ENCODE peak calls at places on chromosome 10, in five cellular contexts. S, U, N, X and O are unnamed samples.
A peak's percentile ranks its signal among the peaks of the same experiment; 100 is the strongest.

GRCh38 chr10:71218046-71218832 is 5.9 kb downstream of the UNC5B start:
- DNase-seq in S (no peak), U (no peak), N (peak; percentile 70), X (peak; percentile 60), O (no peak)

GRCh38 chr10:47073967-47074366 is 162.7 kb downstream of the PTPN20 start:
- DNase-seq in S (no peak), U (no peak), N (no peak), X (no peak), O (no peak)

GRCh38 chr10:12530017-12530416 is 180.7 kb downstream of the CAMK1D start:
- DNase-seq in S (no peak), U (no peak), N (no peak), X (no peak), O (no peak)

GRCh38 chr10:35783305-35783838 is 141.3 kb upstream of the FZD8 start:
- DNase-seq in S (no peak), U (peak; percentile 72), N (peak; percentile 55), X (peak; percentile 6), O (no peak)

GRCh38 chr10:6458814-6459213 is 121.3 kb downstream of the PRKCQ start:
- DNase-seq in S (no peak), U (no peak), N (no peak), X (no peak), O (no peak)

GRCh38 chr10:98664329-98665042 is 217.8 kb upstream of the HPS1 start:
- DNase-seq in S (peak; percentile 12), U (no peak), N (peak; percentile 36), X (peak; percentile 48), O (no peak)

GRCh38 chr10:25753776-25754175 is 180.3 kb upstream of the MYO3A start:
- DNase-seq in S (no peak), U (peak; percentile 97), N (no peak), X (peak; percentile 54), O (no peak)

GRCh38 chr10:74337330-74338016 is 186.5 kb downstream of the ADK start:
- DNase-seq in S (no peak), U (no peak), N (peak; percentile 56), X (no peak), O (no peak)

GRCh38 chr10:62461120-62461519 is 87.0 kb downstream of the ZNF365 start:
- DNase-seq in S (no peak), U (no peak), N (no peak), X (no peak), O (no peak)

GRCh38 chr10:8331896-8332729 is 277.6 kb downstream of the GATA3 start:
- DNase-seq in S (peak; percentile 49), U (no peak), N (peak; percentile 40), X (peak; percentile 71), O (no peak)

GRCh38 chr10:119502214-119502613 is 40.3 kb downstream of the RGS10 start:
- DNase-seq in S (no peak), U (no peak), N (no peak), X (no peak), O (no peak)

GRCh38 chr10:21534611-21535493 is 820 bp downstream of the MLLT10 start:
- DNase-seq in S (peak; percentile 42), U (no peak), N (no peak), X (peak; percentile 55), O (no peak)

GRCh38 chr10:35433851-35434426 is 97.6 kb downstream of the CCNY start:
- DNase-seq in S (no peak), U (no peak), N (no peak), X (peak; percentile 55), O (no peak)

GRCh38 chr10:28317735-28318134 is 14.9 kb upstream of the MPP7 start:
- DNase-seq in S (no peak), U (no peak), N (no peak), X (no peak), O (no peak)

GRCh38 chr10:112202561-112203241 is 19.1 kb upstream of the GPAM start:
- DNase-seq in S (no peak), U (peak; percentile 32), N (peak; percentile 78), X (no peak), O (no peak)

GRCh38 chr10:35328404-35329037 is 7.8 kb upstream of the CCNY start:
- DNase-seq in S (no peak), U (no peak), N (no peak), X (peak; percentile 78), O (no peak)

GRCh38 chr10:127150136-127150535 is 46.3 kb downstream of the INSYN2A start:
- DNase-seq in S (no peak), U (peak; percentile 43), N (peak; percentile 9), X (no peak), O (no peak)
- TF ChIP-seq CTCF in S (no peak), U (peak; percentile 18), N (no peak), X (no peak), O (no peak)

GRCh38 chr10:110837418-110838120 is 34.2 kb upstream of the PDCD4 start:
- DNase-seq in S (no peak), U (no peak), N (no peak), X (no peak), O (no peak)
- TF ChIP-seq CTCF in S (no peak), U (no peak), N (no peak), X (no peak), O (no peak)

DNA sequence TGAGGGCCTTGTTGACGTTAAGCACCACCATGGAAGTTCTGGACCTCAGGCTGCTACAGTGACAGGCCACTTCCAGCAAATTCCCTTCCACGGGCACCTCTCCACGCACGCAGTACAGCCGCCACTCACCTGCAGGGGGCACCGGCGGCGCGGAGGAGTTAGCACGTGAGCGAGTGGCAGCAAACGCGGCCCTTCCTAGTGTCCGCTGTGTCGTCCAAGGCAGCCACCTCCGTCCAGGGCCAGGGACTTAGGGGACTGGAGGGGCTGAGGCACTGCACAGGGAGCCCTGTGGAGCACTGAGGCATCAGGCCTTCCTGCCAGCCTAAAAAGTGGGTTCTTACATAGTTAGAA is 164.4 kb downstream of the SVIL start:
- DNase-seq in S (peak; percentile 67), U (no peak), N (no peak), X (no peak), O (no peak)
- TF ChIP-seq CTCF in S (peak; percentile 71), U (peak; percentile 76), N (no peak), X (peak; percentile 26), O (peak; percentile 63)

DNA sequence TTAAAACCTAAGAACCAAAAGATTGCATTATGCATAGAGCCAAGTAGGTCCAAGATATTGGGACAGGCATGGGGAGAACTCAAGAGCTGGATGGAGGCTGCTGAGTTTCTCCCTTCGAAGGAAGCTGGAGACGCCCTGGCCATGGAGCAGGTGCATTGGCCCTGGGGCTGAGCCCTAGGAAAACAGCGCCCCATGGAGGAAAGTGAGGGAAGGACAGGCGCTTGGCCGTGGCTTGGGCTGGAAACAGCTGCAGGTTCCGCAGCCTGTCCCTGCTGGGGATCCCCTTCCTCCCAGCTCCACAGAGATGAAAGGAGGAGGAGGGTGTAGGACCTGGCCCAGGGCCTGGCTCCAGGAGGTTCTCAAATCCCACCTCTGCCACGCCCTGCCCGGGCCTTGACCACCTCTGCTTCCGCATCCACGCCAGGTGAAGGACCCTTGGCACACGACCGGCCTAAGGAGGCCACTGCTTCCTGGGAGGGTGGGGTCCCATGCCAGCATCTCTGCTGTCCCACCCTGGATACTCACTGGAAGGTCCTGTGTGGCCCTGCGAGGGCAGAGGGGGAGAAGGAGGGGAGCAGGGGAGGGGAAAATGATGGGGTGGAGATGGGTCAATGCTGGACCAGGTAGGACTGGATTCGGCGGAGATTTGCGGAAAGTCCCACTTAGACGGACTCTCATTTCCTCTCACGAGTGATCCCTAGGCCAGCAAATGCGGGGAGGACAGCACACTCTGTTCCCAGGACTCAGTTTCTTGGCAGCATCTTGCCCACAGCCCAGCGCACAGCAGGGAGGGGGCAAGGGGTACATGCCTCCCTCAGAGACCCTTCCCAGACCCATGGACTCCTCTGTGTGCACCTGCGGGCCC is 258.6 kb upstream of the TCERG1L start:
- DNase-seq in S (no peak), U (no peak), N (no peak), X (no peak), O (no peak)
- TF ChIP-seq CTCF in S (no peak), U (no peak), N (no peak), X (no peak), O (no peak)

GRCh38 chr10:114242235-114242634 is 3.2 kb downstream of the VWA2 start:
- DNase-seq in S (no peak), U (no peak), N (no peak), X (no peak), O (no peak)

GRCh38 chr10:114239994-114240345 is 916 bp downstream of the VWA2 start:
- DNase-seq in S (no peak), U (no peak), N (no peak), X (no peak), O (no peak)

GRCh38 chr10:114243661-114244060 is 4.6 kb downstream of the VWA2 start:
- DNase-seq in S (no peak), U (no peak), N (no peak), X (no peak), O (no peak)

GRCh38 chr10:114244126-114244525 is 5.1 kb downstream of the VWA2 start:
- DNase-seq in S (no peak), U (no peak), N (no peak), X (no peak), O (no peak)

GRCh38 chr10:114239117-114239993 is at the start of gene VWA2:
- DNase-seq in S (peak; percentile 55), U (no peak), N (peak; percentile 43), X (no peak), O (no peak)
- TF ChIP-seq CTCF in S (no peak), U (peak; percentile 31), N (peak; percentile 15), X (no peak), O (peak; percentile 62)

DNA sequence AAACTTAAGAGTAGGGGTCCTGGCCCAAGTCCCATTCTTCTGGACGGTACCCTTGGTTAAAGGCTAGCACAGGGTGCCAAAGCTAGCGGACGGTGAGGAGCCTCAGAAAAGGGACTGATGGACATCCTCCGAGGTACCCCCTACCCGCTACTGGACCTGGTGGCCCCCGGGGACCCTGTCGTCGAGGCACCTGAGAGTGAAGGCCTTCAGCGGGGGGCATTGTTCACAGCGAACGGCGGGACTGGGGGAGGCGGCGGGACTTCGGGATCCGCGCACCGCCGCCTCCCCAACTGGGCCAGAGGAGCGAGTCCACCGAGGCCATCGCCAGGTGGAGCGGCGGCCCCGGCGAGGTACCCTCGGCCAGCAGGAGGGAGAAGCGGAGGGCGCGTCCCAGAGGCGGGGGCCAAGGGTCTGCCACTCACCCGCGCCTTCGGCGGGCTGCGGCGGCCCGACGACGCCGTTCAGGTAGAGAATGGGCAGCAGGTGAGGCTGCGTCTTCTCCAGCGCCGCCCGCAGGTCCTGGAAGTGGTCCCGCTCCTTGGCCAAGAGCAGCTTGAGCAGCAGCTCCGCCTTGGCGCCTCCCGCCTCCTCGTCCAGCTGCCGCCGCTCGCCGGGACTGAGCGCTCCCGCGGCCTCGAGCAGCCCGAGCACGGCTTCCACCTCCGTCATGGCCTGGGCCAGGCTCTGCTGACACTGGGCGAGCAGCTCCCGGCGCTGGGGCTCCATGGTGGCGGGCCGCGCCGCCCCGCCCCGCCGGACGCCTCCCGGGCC is 575 bp downstream of the DLG5 start:
- DNase-seq in S (peak; percentile 48), U (no peak), N (peak; percentile 48), X (peak; percentile 32), O (no peak)
- TF ChIP-seq CTCF in S (no peak), U (peak; percentile 16), N (no peak), X (no peak), O (peak; percentile 50)